ENCODE peak calls at places on chromosomes 12 and 14, in four cellular contexts. X is skeletal muscle cell; S is naive thymus-derived CD8-positive, alpha-beta T cell; O is stimulated activated CD4-positive, alpha-beta T cell treated with anti-CD3 and anti-CD28 coated beads, Interleukin-1b, Interleukin-23, amount 100 ng/mL, for 48 hours. Q is an unnamed sample.

GRCh38 chr12:9805883-9806282 is 21.4 kb upstream of the KLRF1 start:
- DNase-seq in O (no peak), X (no peak), S (no peak), Q (no peak)

GRCh38 chr12:66036317-66036716 is 94.2 kb downstream of the LLPH start:
- DNase-seq in S (no peak), X (peak; percentile 90), O (no peak), Q (peak; percentile 84)

GRCh38 chr12:69238589-69239285 is 632 bp upstream of the CPSF6 start:
- DNase-seq in X (no peak), O (no peak), S (no peak), Q (no peak)

GRCh38 chr14:99275222-99275584 is 3.2 kb upstream of the BCL11B start:
- DNase-seq in X (no peak), S (no peak), O (no peak), Q (no peak)

GRCh38 chr12:109797905-109798669 is 35.1 kb downstream of the TRPV4 start:
- DNase-seq in S (no peak), O (no peak), X (no peak), Q (no peak)

GRCh38 chr14:88535813-88536212 is 19.0 kb downstream of the PTPN21 start:
- DNase-seq in O (no peak), S (no peak), X (no peak), Q (no peak)

GRCh38 chr12:51951843-51952722 is 584 bp downstream of the ACVR1B start:
- DNase-seq in X (no peak), S (peak; percentile 32), O (no peak), Q (no peak)

GRCh38 chr12:109192358-109192757 is 76.0 kb downstream of the ACACB start:
- DNase-seq in X (peak; percentile 16), O (no peak), S (no peak), Q (no peak)

GRCh38 chr12:62328296-62328921 is 68.2 kb downstream of the USP15 start:
- DNase-seq in X (no peak), O (no peak), S (no peak), Q (no peak)

GRCh38 chr12:1646908-1647669 is 18.1 kb downstream of the WNT5B start:
- DNase-seq in S (no peak), O (no peak), X (no peak), Q (no peak)

GRCh38 chr14:62689741-62690140 is 355.5 kb downstream of the KCNH5 start:
- DNase-seq in O (no peak), X (no peak), S (no peak), Q (no peak)

GRCh38 chr12:3170423-3171194 is 93.4 kb downstream of the TSPAN9 start:
- DNase-seq in X (peak; percentile 92), S (no peak), O (no peak), Q (peak; percentile 85)

GRCh38 chr12:121451931-121452330 is 52.0 kb downstream of the RNF34 start:
- DNase-seq in X (no peak), O (no peak), S (no peak), Q (no peak)

GRCh38 chr14:22752422-22752821 is 14.1 kb upstream of the OXA1L start:
- DNase-seq in X (no peak), O (no peak), S (no peak), Q (no peak)

GRCh38 chr14:99729991-99730875 is 46.1 kb downstream of the CYP46A1 start:
- DNase-seq in S (peak; percentile 63), O (peak; percentile 61), X (no peak), Q (no peak)

GRCh38 chr14:64914237-64914971 is at the start of gene CHURC1:
- DNase-seq in O (peak; percentile 97), S (peak; percentile 96), X (peak; percentile 93), Q (peak; percentile 93)

GRCh38 chr12:115541891-115542361 is 735.6 kb downstream of the MED13L start:
- DNase-seq in X (no peak), S (no peak), O (no peak), Q (peak; percentile 27)

GRCh38 chr12:47396902-47397663 is 308.7 kb downstream of the RPAP3 start:
- DNase-seq in X (no peak), S (peak; percentile 38), O (no peak), Q (no peak)

GRCh38 chr14:64388533-64389243 is 535 bp downstream of the MTHFD1 start:
- DNase-seq in S (no peak), O (peak; percentile 21), X (no peak), Q (no peak)

GRCh38 chr12:82415402-82415801 is 57.1 kb downstream of the METTL25 start:
- DNase-seq in X (no peak), S (no peak), O (no peak), Q (peak; percentile 3)

GRCh38 chr12:6336859-6337744 is 4.8 kb downstream of the TNFRSF1A start:
- DNase-seq in S (peak; percentile 78), O (no peak), X (no peak), Q (no peak)

Q was measured in astrocyte of the cerebellum.